ENCODE peak calls at places on chromosomes 16 and 17, in eight cellular contexts. P is prostate gland; N is aorta; A is A549; G is fibroblast of lung; V is mammary epithelial cell; B is lower leg skin; O is effector memory CD4-positive, alpha-beta T cell. K is an unnamed sample.

GRCh38 chr16:66740010-66740409 is 11.4 kb downstream of the DYNC1LI2 start:
- DNase-seq in P (no peak), N (no peak), A (peak; percentile 80), G (peak; percentile 49), V (peak; percentile 23), B (no peak), O (peak; percentile 2), K (no peak)

GRCh38 chr17:43085489-43085888 is 39.7 kb downstream of the BRCA1 start:
- DNase-seq in P (no peak), N (no peak), A (no peak), G (peak; percentile 36), V (no peak), B (no peak), O (no peak), K (no peak)

GRCh38 chr16:31714899-31715504 is 158.6 kb upstream of the ZNF267 start:
- DNase-seq in P (no peak), N (no peak), A (no peak), G (no peak), V (peak; percentile 58), B (peak; percentile 54), O (no peak), K (no peak)

GRCh38 chr17:5526821-5527598 is 40.6 kb downstream of the MIS12 start:
- DNase-seq in P (peak; percentile 12), N (peak; percentile 90), A (peak; percentile 90), G (peak; percentile 94), V (peak; percentile 89), B (no peak), O (no peak), K (peak; percentile 50)

GRCh38 chr16:53968896-53969295 is 264.9 kb downstream of the FTO start:
- DNase-seq in P (no peak), N (no peak), A (no peak), G (no peak), V (no peak), B (no peak), O (no peak), K (no peak)

GRCh38 chr17:4584125-4584834 is at the start of gene SMTNL2:
- DNase-seq in P (no peak), N (peak; percentile 83), A (peak; percentile 49), G (no peak), V (no peak), B (no peak), O (no peak), K (no peak)

GRCh38 chr17:42676424-42677011 is at the start of gene PLEKHH3:
- DNase-seq in P (no peak), N (no peak), A (no peak), G (no peak), V (peak; percentile 45), B (peak; percentile 90), O (no peak), K (no peak)

GRCh38 chr17:78127888-78128615 is 503 bp downstream of the TMC6 start:
- DNase-seq in P (peak; percentile 70), N (no peak), A (peak; percentile 45), G (no peak), V (peak; percentile 40), B (peak; percentile 89), O (no peak), K (no peak)

GRCh38 chr17:27348196-27348595 is 54.3 kb downstream of the WSB1 start:
- DNase-seq in P (no peak), N (no peak), A (no peak), G (no peak), V (no peak), B (no peak), O (no peak), K (no peak)
- H3K4me3 ChIP-seq in P (no peak overlapping the region), N (no peak overlapping the region), A (peak overlapping the region; percentile 54), G (no peak overlapping the region), V (no peak overlapping the region), B (no peak overlapping the region), O (no peak overlapping the region), K (no peak overlapping the region)

GRCh38 chr17:81903415-81903831 is 1.4 kb downstream of the NPB start:
- DNase-seq in P (no peak), N (no peak), A (no peak), G (no peak), V (no peak), B (no peak), O (no peak), K (no peak)

GRCh38 chr17:81902653-81903414 is 796 bp downstream of the NPB start:
- DNase-seq in P (no peak), N (peak; percentile 78), A (no peak), G (no peak), V (no peak), B (no peak), O (no peak), K (no peak)

GRCh38 chr17:81901167-81902022 is 643 bp upstream of the NPB start:
- DNase-seq in P (no peak), N (no peak), A (no peak), G (no peak), V (no peak), B (no peak), O (no peak), K (no peak)

GRCh38 chr17:81900181-81900820 is 1.7 kb upstream of the NPB start:
- DNase-seq in P (no peak), N (no peak), A (no peak), G (no peak), V (no peak), B (no peak), O (no peak), K (no peak)

GRCh38 chr17:81902023-81902652 is at the start of gene NPB:
- DNase-seq in P (no peak), N (peak; percentile 79), A (no peak), G (no peak), V (no peak), B (no peak), O (no peak), K (no peak)
- H3K4me3 ChIP-seq in P (peak within 1 kb of the TSS; percentile 33), N (peak within 1 kb of the TSS; percentile 3), A (no peak within 1 kb of the TSS), G (no peak within 1 kb of the TSS), V (no peak within 1 kb of the TSS), B (no peak within 1 kb of the TSS), O (no peak within 1 kb of the TSS), K (peak within 1 kb of the TSS; percentile 26)

GRCh38 chr17:49384962-49385361 is 22.9 kb upstream of the ZNF652 start:
- DNase-seq in P (no peak), N (no peak), A (no peak), G (no peak), V (peak; percentile 47), B (no peak), O (no peak), K (no peak)

GRCh38 chr17:49388692-49389513 is 25.8 kb downstream of the PHB1 start:
- DNase-seq in P (no peak), N (no peak), A (no peak), G (peak; percentile 16), V (no peak), B (no peak), O (no peak), K (no peak)

GRCh38 chr17:49388290-49388640 is 26.2 kb upstream of the ZNF652 start:
- DNase-seq in P (no peak), N (no peak), A (no peak), G (no peak), V (no peak), B (no peak), O (peak; percentile 32), K (no peak)

GRCh38 chr17:49386373-49386772 is 24.3 kb upstream of the ZNF652 start:
- DNase-seq in P (no peak), N (no peak), A (no peak), G (no peak), V (no peak), B (no peak), O (no peak), K (no peak)

GRCh38 chr17:49387374-49388289 is 25.6 kb upstream of the ZNF652 start:
- DNase-seq in P (no peak), N (no peak), A (no peak), G (no peak), V (no peak), B (no peak), O (no peak), K (no peak)
- H3K4me3 ChIP-seq in P (no peak overlapping the region), N (no peak overlapping the region), A (no peak overlapping the region), G (no peak overlapping the region), V (no peak overlapping the region), B (no peak overlapping the region), O (peak overlapping the region; percentile 6), K (no peak overlapping the region)

GRCh38 chr17:17701112-17701511 is 19.9 kb downstream of the RAI1 start:
- DNase-seq in P (no peak), N (no peak), A (no peak), G (no peak), V (no peak), B (no peak), O (no peak), K (no peak)

GRCh38 chr17:17698869-17699351 is 17.7 kb downstream of the RAI1 start:
- DNase-seq in P (no peak), N (no peak), A (no peak), G (no peak), V (no peak), B (no peak), O (no peak), K (no peak)

GRCh38 chr17:17702370-17702769 is 21.1 kb downstream of the RAI1 start:
- DNase-seq in P (no peak), N (no peak), A (no peak), G (no peak), V (no peak), B (no peak), O (no peak), K (no peak)

GRCh38 chr17:17701658-17702057 is 20.4 kb downstream of the RAI1 start:
- DNase-seq in P (no peak), N (no peak), A (no peak), G (no peak), V (no peak), B (no peak), O (no peak), K (no peak)

GRCh38 chr17:17700251-17700969 is 19.2 kb downstream of the RAI1 start:
- DNase-seq in P (no peak), N (peak; percentile 84), A (no peak), G (no peak), V (no peak), B (no peak), O (no peak), K (peak; percentile 34)
- H3K4me3 ChIP-seq in P (peak overlapping the region; percentile 14), N (no peak overlapping the region), A (no peak overlapping the region), G (no peak overlapping the region), V (no peak overlapping the region), B (no peak overlapping the region), O (no peak overlapping the region), K (peak overlapping the region; percentile 58)